ENCODE peak calls at places on chromosome 3, in four cellular contexts. R is endothelial cell; S is stimulated activated CD8-positive, alpha-beta memory T cell treated with anti-CD3 and anti-CD28 coated beads, Interleukin-12 subunit alpha, Interleukin-12 subunit beta, amount 100 ng/mL, for 1 hour; K is fibroblast of the aortic adventitia. I is an unnamed sample.

GRCh38 chr3:102151935-102152334 is 282.9 kb upstream of the ZPLD1 start:
- DNase-seq in S (no peak), K (no peak), R (no peak), I (no peak)

GRCh38 chr3:194496217-194496881 is 9.5 kb upstream of the ATP13A3 start:
- DNase-seq in R (no peak), K (no peak), S (no peak), I (no peak)

GRCh38 chr3:14431556-14431927 is 29.1 kb downstream of the SLC6A6 start:
- DNase-seq in K (no peak), R (no peak), S (no peak), I (no peak)

GRCh38 chr3:169659096-169659521 is 4.4 kb downstream of the MECOM start:
- DNase-seq in S (no peak), R (peak), K (peak), I (no peak)

GRCh38 chr3:155880286-155880685 is 9.8 kb downstream of the GMPS start:
- DNase-seq in S (no peak), R (no peak), K (no peak), I (no peak)

GRCh38 chr3:128385080-128385832 is 81.4 kb downstream of the DNAJB8 start:
- DNase-seq in R (no peak), S (no peak), K (peak), I (peak)

GRCh38 chr3:111666041-111666735 is 71.0 kb upstream of the ZBED2 start:
- DNase-seq in S (no peak), K (no peak), R (no peak), I (no peak)

GRCh38 chr3:120153294-120153693 is 59.0 kb upstream of the GSK3B start:
- DNase-seq in S (no peak), R (no peak), K (peak), I (peak)

GRCh38 chr3:159872374-159873109 is 116.1 kb upstream of the IL12A start:
- DNase-seq in S (no peak), K (peak), R (no peak), I (peak)

GRCh38 chr3:27428446-27428845 is 55.7 kb downstream of the SLC4A7 start:
- DNase-seq in K (peak), R (no peak), S (no peak), I (no peak)

I was measured in fibroblast of villous mesenchyme.